ENCODE peak calls at places on chromosomes 5 and 9, in four cellular contexts. One of them, this sample, is unnamed.
A peak's percentile ranks its signal among the peaks of the same experiment; 100 is the strongest.

GRCh38 chr9:88532320-88532719 is 2.7 kb upstream of the NXNL2 start:
- DNase-seq in K562: no peak
- DNase-seq in H1: peak; percentile 86
- DNase-seq in GM12878: no peak
- DNase-seq in this sample: no peak

GRCh38 chr5:150321211-150321610 is 18.5 kb upstream of the ARSI start:
- DNase-seq in K562: no peak
- DNase-seq in H1: no peak
- DNase-seq in GM12878: no peak
- DNase-seq in this sample: no peak

GRCh38 chr5:132674671-132675506 is 1.1 kb downstream of the IL4 start:
- DNase-seq in K562: no peak
- DNase-seq in H1: no peak
- DNase-seq in GM12878: peak; percentile 93
- DNase-seq in this sample: peak; percentile 26

GRCh38 chr9:109251080-109251775 is 69.6 kb downstream of the EPB41L4B start:
- DNase-seq in K562: peak; percentile 20
- DNase-seq in H1: peak; percentile 28
- DNase-seq in GM12878: no peak
- DNase-seq in this sample: no peak

GRCh38 chr5:88190106-88190834 is 78.4 kb downstream of the TMEM161B start:
- DNase-seq in K562: no peak
- DNase-seq in H1: no peak
- DNase-seq in GM12878: no peak
- DNase-seq in this sample: no peak

GRCh38 chr5:28344803-28345433 is 1306.5 kb upstream of the CDH9 start:
- DNase-seq in K562: peak; percentile 8
- DNase-seq in H1: no peak
- DNase-seq in GM12878: peak; percentile 0
- DNase-seq in this sample: no peak

GRCh38 chr5:58670620-58671019 is 87.7 kb downstream of the RAB3C start:
- DNase-seq in K562: no peak
- DNase-seq in H1: no peak
- DNase-seq in GM12878: no peak
- DNase-seq in this sample: no peak

GRCh38 chr9:92242115-92242778 is 51.2 kb downstream of the IARS1 start:
- DNase-seq in K562: no peak
- DNase-seq in H1: no peak
- DNase-seq in GM12878: no peak
- DNase-seq in this sample: no peak

GRCh38 chr5:136388474-136388873 is 23.1 kb upstream of the TRPC7 start:
- DNase-seq in K562: no peak
- DNase-seq in H1: no peak
- DNase-seq in GM12878: no peak
- DNase-seq in this sample: no peak

GRCh38 chr9:94805585-94805984 is 79.1 kb downstream of the AOPEP start:
- DNase-seq in K562: no peak
- DNase-seq in H1: no peak
- DNase-seq in GM12878: peak; percentile 31
- DNase-seq in this sample: peak; percentile 33

GRCh38 chr9:19184144-19184917 is 46.2 kb upstream of the DENND4C start:
- DNase-seq in K562: peak; percentile 32
- DNase-seq in H1: no peak
- DNase-seq in GM12878: peak; percentile 46
- DNase-seq in this sample: peak; percentile 59

GRCh38 chr9:131405429-131405828 is 11.5 kb downstream of the PRRC2B start:
- DNase-seq in K562: peak; percentile 5
- DNase-seq in H1: peak; percentile 70
- DNase-seq in GM12878: no peak
- DNase-seq in this sample: no peak

GRCh38 chr5:115329475-115329874 is 33.0 kb upstream of the CCDC112 start:
- DNase-seq in K562: peak; percentile 9
- DNase-seq in H1: no peak
- DNase-seq in GM12878: no peak
- DNase-seq in this sample: no peak

GRCh38 chr5:115685966-115686691 is 60.3 kb upstream of the TMED7 start:
- DNase-seq in K562: no peak
- DNase-seq in H1: no peak
- DNase-seq in GM12878: no peak
- DNase-seq in this sample: no peak

GRCh38 chr5:178590141-178590923 is at the start of gene COL23A1:
- DNase-seq in K562: peak; percentile 71
- DNase-seq in H1: peak; percentile 83
- DNase-seq in GM12878: no peak
- DNase-seq in this sample: no peak

GRCh38 chr5:7094626-7095025 is 301.3 kb upstream of the ADCY2 start:
- DNase-seq in K562: peak; percentile 8
- DNase-seq in H1: peak; percentile 73
- DNase-seq in GM12878: no peak
- DNase-seq in this sample: no peak

GRCh38 chr5:143920772-143921171 is 108.8 kb downstream of the HMHB1 start:
- DNase-seq in K562: no peak
- DNase-seq in H1: no peak
- DNase-seq in GM12878: no peak
- DNase-seq in this sample: no peak

GRCh38 chr5:174448662-174449061 is 275.7 kb upstream of the MSX2 start:
- DNase-seq in K562: no peak
- DNase-seq in H1: no peak
- DNase-seq in GM12878: no peak
- DNase-seq in this sample: no peak

GRCh38 chr5:135371738-135372232 is 27.2 kb downstream of the MACROH2A1 start:
- DNase-seq in K562: no peak
- DNase-seq in H1: no peak
- DNase-seq in GM12878: no peak
- DNase-seq in this sample: no peak

GRCh38 chr5:25701936-25702335 is 1057.2 kb upstream of the CDH10 start:
- DNase-seq in K562: no peak
- DNase-seq in H1: no peak
- DNase-seq in GM12878: no peak
- DNase-seq in this sample: no peak

GRCh38 chr9:136247551-136247916 is 1.9 kb upstream of the QSOX2 start:
- DNase-seq in K562: no peak
- DNase-seq in H1: no peak
- DNase-seq in GM12878: no peak
- DNase-seq in this sample: no peak

GRCh38 chr5:90015584-90016018 is 394.0 kb downstream of the CETN3 start:
- DNase-seq in K562: no peak
- DNase-seq in H1: no peak
- DNase-seq in GM12878: peak; percentile 82
- DNase-seq in this sample: no peak

GRCh38 chr9:121301881-121302286 is 33.9 kb downstream of the GSN start:
- DNase-seq in K562: no peak
- DNase-seq in H1: no peak
- DNase-seq in GM12878: no peak
- DNase-seq in this sample: no peak

GRCh38 chr5:115033861-115034260 is 135.8 kb downstream of the TRIM36 start:
- DNase-seq in K562: no peak
- DNase-seq in H1: peak; percentile 56
- DNase-seq in GM12878: no peak
- DNase-seq in this sample: no peak

GRCh38 chr5:150377964-150378694 is 20.6 kb downstream of the TCOF1 start:
- DNase-seq in K562: no peak
- DNase-seq in H1: no peak
- DNase-seq in GM12878: no peak
- DNase-seq in this sample: no peak

GRCh38 chr5:142717582-142718215 is 31.8 kb upstream of the FGF1 start:
- DNase-seq in K562: no peak
- DNase-seq in H1: no peak
- DNase-seq in GM12878: no peak
- DNase-seq in this sample: no peak

GRCh38 chr5:1808466-1808865 is 7.3 kb downstream of the NDUFS6 start:
- DNase-seq in K562: no peak
- DNase-seq in H1: no peak
- DNase-seq in GM12878: no peak
- DNase-seq in this sample: no peak

GRCh38 chr5:56080375-56081052 is 85.8 kb upstream of the IL6ST start:
- DNase-seq in K562: no peak
- DNase-seq in H1: no peak
- DNase-seq in GM12878: peak; percentile 98
- DNase-seq in this sample: no peak

GRCh38 chr9:84761137-84761808 is 91.7 kb downstream of the NTRK2 start:
- DNase-seq in K562: no peak
- DNase-seq in H1: no peak
- DNase-seq in GM12878: no peak
- DNase-seq in this sample: no peak
- TF ChIP-seq SIN3A in K562: no peak
- TF ChIP-seq SIN3A in H1: no peak
- TF ChIP-seq SIN3A in GM12878: no peak
- TF ChIP-seq SIN3A in this sample: no peak

GRCh38 chr5:78888580-78889187 is 96.4 kb downstream of the ARSB start:
- DNase-seq in K562: no peak
- DNase-seq in H1: no peak
- DNase-seq in GM12878: no peak
- DNase-seq in this sample: no peak

GRCh38 chr5:78886650-78887230 is 98.4 kb downstream of the ARSB start:
- DNase-seq in K562: no peak
- DNase-seq in H1: no peak
- DNase-seq in GM12878: no peak
- DNase-seq in this sample: no peak

GRCh38 chr5:78887384-78888118 is 97.6 kb downstream of the ARSB start:
- DNase-seq in K562: no peak
- DNase-seq in H1: no peak
- DNase-seq in GM12878: peak; percentile 78
- DNase-seq in this sample: no peak

GRCh38 chr5:78890663-78891379 is 94.3 kb downstream of the ARSB start:
- DNase-seq in K562: no peak
- DNase-seq in H1: no peak
- DNase-seq in GM12878: no peak
- DNase-seq in this sample: no peak

GRCh38 chr5:78889759-78890158 is 95.4 kb downstream of the ARSB start:
- DNase-seq in K562: no peak
- DNase-seq in H1: no peak
- DNase-seq in GM12878: no peak
- DNase-seq in this sample: no peak
- TF ChIP-seq SIN3A in K562: no peak
- TF ChIP-seq SIN3A in H1: no peak
- TF ChIP-seq SIN3A in GM12878: no peak
- TF ChIP-seq SIN3A in this sample: no peak

DNA sequence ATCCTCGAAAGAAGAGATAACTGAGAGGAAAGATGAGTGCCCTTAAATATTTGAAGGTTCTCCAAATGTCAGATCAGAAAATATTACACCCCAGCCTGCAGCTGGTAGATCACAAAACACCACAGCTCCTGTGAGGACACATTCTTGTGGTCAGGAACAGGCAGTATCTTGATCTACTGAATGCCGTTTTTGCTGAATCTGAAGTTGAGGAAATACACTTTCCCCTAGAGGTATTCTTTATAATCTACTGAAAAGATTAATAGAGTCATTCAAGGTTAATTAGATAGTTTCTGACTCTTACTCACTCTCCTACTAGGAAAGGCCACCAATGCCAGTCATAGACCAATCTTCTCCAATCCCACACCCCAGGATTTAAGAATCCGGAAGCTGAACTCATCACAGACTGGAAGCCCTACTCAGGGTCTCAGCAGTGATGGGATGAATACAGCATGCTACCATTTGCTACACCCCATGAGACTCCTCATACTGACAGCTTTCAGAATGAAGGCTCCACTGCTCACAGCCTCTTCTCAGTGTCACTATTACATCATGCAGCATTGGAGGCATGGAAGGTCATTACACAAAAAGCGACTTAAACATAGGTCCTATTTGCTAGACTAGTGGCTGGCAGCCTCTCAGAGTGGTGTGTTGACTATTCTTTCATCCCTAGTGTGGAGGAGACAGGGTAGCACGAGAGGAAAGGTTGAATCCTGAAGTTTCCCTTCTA is 143.9 kb upstream of the SLC1A3 start:
- DNase-seq in K562: no peak
- DNase-seq in H1: no peak
- DNase-seq in GM12878: no peak
- DNase-seq in this sample: no peak
- TF ChIP-seq SIN3A in K562: no peak
- TF ChIP-seq SIN3A in H1: no peak
- TF ChIP-seq SIN3A in GM12878: no peak
- TF ChIP-seq SIN3A in this sample: no peak

GRCh38 chr5:31193591-31194457 is at the start of gene CDH6:
- DNase-seq in K562: no peak
- DNase-seq in H1: peak; percentile 79
- DNase-seq in GM12878: no peak
- DNase-seq in this sample: no peak
- TF ChIP-seq SIN3A in K562: no peak
- TF ChIP-seq SIN3A in H1: no peak
- TF ChIP-seq SIN3A in GM12878: no peak
- TF ChIP-seq SIN3A in this sample: no peak

GRCh38 chr9:134459164-134459563 is 132.9 kb downstream of the RXRA start:
- DNase-seq in K562: peak; percentile 40
- DNase-seq in H1: no peak
- DNase-seq in GM12878: no peak
- DNase-seq in this sample: no peak

GRCh38 chr9:134459573-134459972 is 133.3 kb downstream of the RXRA start:
- DNase-seq in K562: no peak
- DNase-seq in H1: no peak
- DNase-seq in GM12878: no peak
- DNase-seq in this sample: no peak

GRCh38 chr9:134456740-134457315 is 130.6 kb downstream of the RXRA start:
- DNase-seq in K562: no peak
- DNase-seq in H1: no peak
- DNase-seq in GM12878: no peak
- DNase-seq in this sample: no peak

GRCh38 chr9:134457321-134457923 is 131.2 kb downstream of the RXRA start:
- DNase-seq in K562: no peak
- DNase-seq in H1: no peak
- DNase-seq in GM12878: no peak
- DNase-seq in this sample: no peak

DNA sequence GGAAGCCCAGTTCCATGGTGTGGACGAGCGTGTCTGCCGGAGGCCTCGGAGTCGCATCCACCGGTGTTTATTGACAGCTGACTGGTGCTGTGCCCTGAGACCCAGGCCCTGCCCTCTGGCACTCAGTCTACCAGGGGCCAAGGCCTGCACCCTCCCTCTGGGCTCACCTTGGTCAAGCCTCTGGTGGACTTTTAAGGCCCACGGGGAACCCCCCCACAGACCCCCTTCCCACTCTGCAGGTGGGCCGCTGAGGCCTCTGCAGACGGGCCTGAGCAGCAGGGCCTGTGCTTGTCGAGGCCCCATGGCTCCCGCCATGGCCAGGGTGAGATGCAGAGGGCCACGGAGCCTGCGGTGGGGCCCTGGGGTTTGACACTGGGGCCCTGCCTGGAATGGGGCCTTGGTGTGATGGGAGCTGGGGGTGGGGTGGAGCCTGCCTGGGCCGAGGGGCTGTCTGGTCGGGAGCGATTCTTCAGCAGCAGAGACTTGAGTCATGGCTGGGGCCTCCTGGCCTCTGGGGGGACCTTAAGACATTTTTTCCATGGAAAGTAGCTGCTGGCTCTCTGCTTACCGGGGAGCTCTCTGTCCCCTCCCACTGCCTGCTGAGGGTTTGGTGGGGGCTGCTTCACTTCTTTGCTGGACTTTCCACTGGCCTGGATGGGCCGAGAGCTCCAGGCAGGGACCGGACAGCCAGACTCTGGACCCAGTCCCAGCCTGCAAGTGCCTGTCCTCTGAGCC is 132.0 kb downstream of the RXRA start:
- DNase-seq in K562: no peak
- DNase-seq in H1: no peak
- DNase-seq in GM12878: no peak
- DNase-seq in this sample: no peak
- TF ChIP-seq SIN3A in K562: no peak
- TF ChIP-seq SIN3A in H1: no peak
- TF ChIP-seq SIN3A in GM12878: no peak
- TF ChIP-seq SIN3A in this sample: no peak

GRCh38 chr5:99815-100214 is 7.8 kb downstream of the PLEKHG4B start:
- DNase-seq in K562: no peak
- DNase-seq in H1: no peak
- DNase-seq in GM12878: no peak
- DNase-seq in this sample: no peak
- TF ChIP-seq SIN3A in K562: no peak
- TF ChIP-seq SIN3A in H1: no peak
- TF ChIP-seq SIN3A in GM12878: no peak
- TF ChIP-seq SIN3A in this sample: no peak